ENCODE peak calls at places on chromosome 9, in five cellular contexts. N, V, W, F and Q are unnamed samples.

GRCh38 chr9:76559283-76559682 is 100.3 kb downstream of the GCNT1 start:
- DNase-seq in N (no peak), V (no peak), W (no peak), F (no peak), Q (no peak)

GRCh38 chr9:5586391-5586802 is 42.5 kb upstream of the RIC1 start:
- DNase-seq in N (no peak), V (no peak), W (peak; percentile 93), F (no peak), Q (no peak)

GRCh38 chr9:81878530-81878929 is 49.7 kb upstream of the SPATA31D4 start:
- DNase-seq in N (no peak), V (no peak), W (no peak), F (no peak), Q (no peak)

GRCh38 chr9:115234094-115234493 is 116.1 kb upstream of the TNC start:
- DNase-seq in N (peak; percentile 96), V (no peak), W (peak; percentile 48), F (no peak), Q (no peak)

GRCh38 chr9:37311938-37312730 is 110.4 kb upstream of the GRHPR start:
- DNase-seq in N (peak; percentile 43), V (no peak), W (no peak), F (no peak), Q (no peak)

GRCh38 chr9:91164724-91165520 is 196.8 kb downstream of the AUH start:
- DNase-seq in N (peak; percentile 98), V (peak; percentile 79), W (peak; percentile 93), F (no peak), Q (no peak)

GRCh38 chr9:21995652-21996275 is 1.2 kb downstream of the CDKN2B-AS1 start:
- DNase-seq in N (no peak), V (peak; percentile 72), W (peak; percentile 81), F (peak; percentile 67), Q (no peak)

GRCh38 chr9:117232991-117233390 is 181.9 kb downstream of the ASTN2 start:
- DNase-seq in N (no peak), V (no peak), W (no peak), F (no peak), Q (no peak)

GRCh38 chr9:76603448-76603895 is 144.5 kb downstream of the GCNT1 start:
- DNase-seq in N (no peak), V (no peak), W (no peak), F (no peak), Q (no peak)

GRCh38 chr9:109967651-109968331 is 187.8 kb downstream of the PALM2AKAP2 start:
- DNase-seq in N (no peak), V (no peak), W (peak; percentile 14), F (no peak), Q (no peak)

GRCh38 chr9:111914749-111915424 is 18.3 kb downstream of the UGCG start:
- DNase-seq in N (no peak), V (no peak), W (no peak), F (no peak), Q (no peak)

GRCh38 chr9:87644659-87645058 is 81.3 kb upstream of the CTSL start:
- DNase-seq in N (no peak), V (no peak), W (no peak), F (no peak), Q (no peak)

GRCh38 chr9:1267141-1267570 is 217.0 kb downstream of the DMRT2 start:
- DNase-seq in N (peak; percentile 1), V (no peak), W (no peak), F (no peak), Q (no peak)

GRCh38 chr9:128026255-128027165 is 40.6 kb downstream of the NAIF1 start:
- DNase-seq in N (no peak), V (no peak), W (no peak), F (no peak), Q (no peak)
- H3K27ac ChIP-seq in N (peak overlapping the region; percentile 31), V (peak overlapping the region; percentile 74), W (peak overlapping the region; percentile 40), F (no peak overlapping the region), Q (no peak overlapping the region)

GRCh38 chr9:36173861-36174260 is 4.7 kb downstream of the CCIN start:
- DNase-seq in N (no peak), V (no peak), W (peak; percentile 90), F (no peak), Q (no peak)

GRCh38 chr9:36169708-36170107 is 520 bp downstream of the CCIN start:
- DNase-seq in N (no peak), V (no peak), W (no peak), F (no peak), Q (no peak)

GRCh38 chr9:36169166-36169565 is at the start of gene CCIN:
- DNase-seq in N (no peak), V (no peak), W (no peak), F (no peak), Q (no peak)

GRCh38 chr9:36174271-36174670 is 5.1 kb downstream of the CCIN start:
- DNase-seq in N (no peak), V (no peak), W (peak; percentile 55), F (no peak), Q (no peak)

DNA sequence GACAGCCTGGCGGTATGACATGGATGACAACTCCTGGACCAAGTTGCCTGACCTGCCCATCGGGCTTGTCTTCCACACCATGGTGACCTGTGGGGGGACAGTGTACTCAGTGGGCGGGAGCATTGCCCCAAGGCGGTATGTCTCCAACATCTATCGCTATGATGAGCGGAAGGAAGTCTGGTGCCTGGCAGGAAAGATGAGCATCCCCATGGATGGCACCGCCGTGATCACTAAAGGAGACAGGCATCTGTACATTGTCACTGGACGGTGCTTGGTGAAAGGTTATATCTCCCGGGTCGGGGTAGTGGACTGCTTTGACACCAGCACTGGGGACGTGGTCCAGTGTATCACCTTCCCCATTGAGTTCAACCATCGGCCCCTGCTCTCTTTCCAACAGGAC is 1.3 kb downstream of the CCIN start:
- DNase-seq in N (no peak), V (no peak), W (no peak), F (no peak), Q (no peak)
- H3K27ac ChIP-seq in N (no peak overlapping the region), V (no peak overlapping the region), W (no peak overlapping the region), F (no peak overlapping the region), Q (no peak overlapping the region)

DNA sequence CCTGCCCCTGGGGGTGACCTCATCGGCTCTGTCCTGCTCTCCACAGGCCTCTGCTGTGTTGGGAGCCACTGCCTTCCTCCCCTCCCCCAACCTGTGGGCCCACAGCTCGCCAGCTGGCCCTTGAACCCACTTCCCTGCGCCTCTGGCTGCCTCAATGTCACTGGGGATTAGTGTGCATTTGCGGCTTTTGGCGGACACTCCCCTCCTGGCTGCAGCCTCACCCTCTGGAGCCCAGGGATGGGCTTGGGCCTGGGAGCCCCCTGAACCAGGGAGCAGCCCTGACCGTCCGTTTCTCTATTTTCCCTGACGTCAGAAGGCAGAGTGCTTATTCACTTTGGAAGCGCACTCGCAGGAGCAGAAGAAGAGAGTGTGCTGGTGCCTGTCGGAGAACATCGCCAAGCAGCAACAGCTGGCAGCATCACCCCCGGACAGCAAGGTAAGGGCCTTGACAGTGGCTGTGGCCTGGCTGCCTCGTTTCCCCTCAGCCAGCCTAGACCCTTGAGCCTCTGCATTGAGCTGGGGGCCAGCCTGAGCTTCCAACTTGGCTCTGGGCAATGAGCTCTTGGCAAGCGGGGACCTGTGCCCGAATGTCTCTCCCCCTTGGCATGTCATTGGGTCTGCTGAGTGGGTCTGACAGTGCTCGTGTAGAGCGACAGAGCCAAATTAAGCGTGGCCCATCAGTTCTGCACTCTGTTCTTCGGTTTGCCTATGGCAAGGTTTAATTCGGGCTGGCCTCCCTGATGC is 73.1 kb downstream of the RGS3 start:
- DNase-seq in N (no peak), V (no peak), W (no peak), F (peak; percentile 94), Q (peak; percentile 97)
- H3K27ac ChIP-seq in N (no peak overlapping the region), V (no peak overlapping the region), W (no peak overlapping the region), F (peak overlapping the region; percentile 97), Q (peak overlapping the region; percentile 97)

DNA sequence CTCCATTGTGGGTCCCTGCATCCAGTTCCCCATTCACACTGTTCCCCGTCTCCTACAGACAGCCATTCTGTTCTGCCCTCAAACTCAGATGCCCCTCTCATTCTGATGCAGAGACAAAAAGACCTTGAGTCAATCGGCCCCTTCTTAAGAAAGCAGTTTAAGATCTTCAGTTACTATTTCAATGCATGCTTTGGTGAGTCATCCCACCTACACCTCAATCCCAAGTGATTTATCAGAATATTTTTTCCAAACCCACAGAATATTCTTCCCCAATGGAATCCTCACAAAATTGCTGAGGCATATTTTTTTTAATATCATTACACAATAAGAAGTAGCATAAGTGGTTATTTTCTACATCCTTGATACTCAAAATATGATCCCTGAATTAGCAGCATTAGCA is 92.4 kb upstream of the SLC1A1 start:
- DNase-seq in N (no peak), V (no peak), W (peak; percentile 29), F (no peak), Q (no peak)
- H3K27ac ChIP-seq in N (no peak overlapping the region), V (no peak overlapping the region), W (no peak overlapping the region), F (no peak overlapping the region), Q (no peak overlapping the region)

GRCh38 chr9:120875954-120876841 is 790 bp downstream of the PHF19 start:
- DNase-seq in N (peak; percentile 98), V (peak; percentile 86), W (peak; percentile 48), F (peak; percentile 85), Q (peak; percentile 77)
- H3K27ac ChIP-seq in N (peak overlapping the region; percentile 100), V (peak overlapping the region; percentile 89), W (no peak overlapping the region), F (peak overlapping the region; percentile 96), Q (peak overlapping the region; percentile 91)

GRCh38 chr9:80086386-80086785 is 514.6 kb downstream of the TLE4 start:
- DNase-seq in N (no peak), V (no peak), W (no peak), F (no peak), Q (no peak)
- H3K27ac ChIP-seq in N (no peak overlapping the region), V (no peak overlapping the region), W (no peak overlapping the region), F (no peak overlapping the region), Q (no peak overlapping the region)

DNA sequence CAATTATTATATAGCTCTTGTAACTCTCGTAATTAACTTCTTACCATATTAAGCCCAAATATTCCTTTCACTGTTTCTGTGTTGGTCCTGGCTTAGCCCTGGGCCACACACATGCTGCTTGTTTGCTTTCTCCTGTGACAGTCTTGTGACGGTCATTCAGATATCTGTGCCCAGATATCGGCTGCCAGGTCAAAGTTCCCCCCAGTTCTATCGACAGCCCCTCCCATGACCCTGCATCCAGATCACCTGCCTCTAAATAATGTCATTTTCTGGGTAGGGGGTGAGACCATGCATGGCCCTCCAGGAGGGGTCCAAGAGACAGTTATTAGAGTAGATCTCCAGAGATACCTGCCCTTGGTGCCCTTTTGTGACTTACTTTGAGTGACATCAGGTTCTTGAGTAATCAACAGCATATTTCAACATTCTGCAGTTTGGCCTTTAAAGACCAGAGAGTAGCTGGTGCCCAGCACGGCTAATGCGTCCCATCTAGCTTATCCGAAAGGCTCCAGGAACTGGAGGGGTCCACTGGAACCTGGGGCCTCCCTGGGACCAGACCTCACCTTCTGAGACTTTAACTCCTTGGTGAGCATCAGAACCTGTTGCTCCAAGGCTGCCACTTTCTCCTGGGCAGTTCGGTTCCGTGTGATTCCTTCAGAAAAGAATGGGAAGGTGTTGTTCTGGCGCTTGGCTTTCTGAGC is 26.9 kb downstream of the TBC1D2 start:
- DNase-seq in N (no peak), V (no peak), W (peak; percentile 75), F (no peak), Q (no peak)
- H3K27ac ChIP-seq in N (peak overlapping the region; percentile 63), V (no peak overlapping the region), W (peak overlapping the region; percentile 79), F (no peak overlapping the region), Q (no peak overlapping the region)

GRCh38 chr9:34224349-34224748 is 45.5 kb downstream of the UBAP1 start:
- DNase-seq in N (no peak), V (no peak), W (no peak), F (no peak), Q (no peak)
- H3K27ac ChIP-seq in N (no peak overlapping the region), V (no peak overlapping the region), W (no peak overlapping the region), F (no peak overlapping the region), Q (no peak overlapping the region)